ENCODE peak calls at places on chromosomes 5 and 9, in five cellular contexts. One of them, this sample, is unnamed.

GRCh38 chr5:60826653-60827052 is 17.4 kb downstream of the ELOVL7 start:
- DNase-seq in K562: no peak
- DNase-seq in IMR-90: no peak
- DNase-seq in A549: no peak
- DNase-seq in H1: no peak
- DNase-seq in this sample: no peak

GRCh38 chr5:8908055-8908683 is 637.7 kb downstream of the SEMA5A start:
- DNase-seq in K562: peak; percentile 54
- DNase-seq in H1: peak; percentile 68
- DNase-seq in A549: peak; percentile 34
- DNase-seq in IMR-90: peak; percentile 43
- DNase-seq in this sample: no peak

GRCh38 chr5:89900346-89900745 is 509.2 kb downstream of the CETN3 start:
- DNase-seq in K562: no peak
- DNase-seq in IMR-90: no peak
- DNase-seq in H1: no peak
- DNase-seq in A549: no peak
- DNase-seq in this sample: no peak

GRCh38 chr9:73689091-73689870 is 537.6 kb downstream of the ANXA1 start:
- DNase-seq in IMR-90: no peak
- DNase-seq in K562: no peak
- DNase-seq in A549: no peak
- DNase-seq in H1: no peak
- DNase-seq in this sample: no peak

GRCh38 chr5:180601591-180602480 is 10.5 kb upstream of the SCGB3A1 start:
- DNase-seq in A549: no peak
- DNase-seq in IMR-90: no peak
- DNase-seq in H1: no peak
- DNase-seq in K562: no peak
- DNase-seq in this sample: no peak

GRCh38 chr9:16276866-16277265 is 593.6 kb downstream of the BNC2 start:
- DNase-seq in K562: no peak
- DNase-seq in IMR-90: no peak
- DNase-seq in H1: no peak
- DNase-seq in A549: no peak
- DNase-seq in this sample: no peak

GRCh38 chr5:172788771-172789686 is 18.0 kb upstream of the DUSP1 start:
- DNase-seq in K562: peak; percentile 95
- DNase-seq in A549: peak; percentile 53
- DNase-seq in IMR-90: no peak
- DNase-seq in H1: no peak
- DNase-seq in this sample: peak; percentile 85

GRCh38 chr9:112890106-112891081 is at the start of gene SLC46A2:
- DNase-seq in K562: no peak
- DNase-seq in A549: no peak
- DNase-seq in H1: no peak
- DNase-seq in IMR-90: no peak
- DNase-seq in this sample: no peak

GRCh38 chr5:177309351-177310191 is 2.1 kb downstream of the MXD3 start:
- DNase-seq in IMR-90: peak; percentile 65
- DNase-seq in K562: peak; percentile 90
- DNase-seq in H1: peak; percentile 85
- DNase-seq in A549: peak; percentile 91
- DNase-seq in this sample: peak; percentile 79

GRCh38 chr5:74296685-74297084 is 343.8 kb downstream of the ENC1 start:
- DNase-seq in K562: no peak
- DNase-seq in IMR-90: peak; percentile 66
- DNase-seq in A549: no peak
- DNase-seq in H1: no peak
- DNase-seq in this sample: no peak

GRCh38 chr5:132013006-132013689 is 1.7 kb upstream of the ACSL6 start:
- DNase-seq in K562: no peak
- DNase-seq in H1: no peak
- DNase-seq in IMR-90: no peak
- DNase-seq in A549: no peak
- DNase-seq in this sample: no peak

GRCh38 chr5:135944967-135945560 is 9.7 kb downstream of the LECT2 start:
- DNase-seq in H1: no peak
- DNase-seq in A549: peak; percentile 89
- DNase-seq in K562: peak; percentile 71
- DNase-seq in IMR-90: peak; percentile 89
- DNase-seq in this sample: peak; percentile 86

GRCh38 chr5:74183041-74183440 is 457.5 kb downstream of the ENC1 start:
- DNase-seq in IMR-90: no peak
- DNase-seq in H1: no peak
- DNase-seq in A549: no peak
- DNase-seq in K562: no peak
- DNase-seq in this sample: no peak

GRCh38 chr5:173178369-173178910 is 34.1 kb downstream of the BNIP1 start:
- DNase-seq in H1: no peak
- DNase-seq in IMR-90: no peak
- DNase-seq in K562: no peak
- DNase-seq in A549: no peak
- DNase-seq in this sample: no peak

GRCh38 chr9:19271081-19271480 is 40.6 kb downstream of the DENND4C start:
- DNase-seq in K562: no peak
- DNase-seq in H1: no peak
- DNase-seq in A549: no peak
- DNase-seq in IMR-90: no peak
- DNase-seq in this sample: no peak

GRCh38 chr5:147544556-147544955 is 34.7 kb upstream of the DPYSL3 start:
- DNase-seq in K562: no peak
- DNase-seq in A549: no peak
- DNase-seq in IMR-90: no peak
- DNase-seq in H1: no peak
- DNase-seq in this sample: no peak

GRCh38 chr5:21776466-21776865 is 1076.7 kb downstream of the CDH12 start:
- DNase-seq in A549: no peak
- DNase-seq in H1: no peak
- DNase-seq in K562: no peak
- DNase-seq in IMR-90: no peak
- DNase-seq in this sample: no peak

GRCh38 chr9:112764837-112765236 is 14.3 kb downstream of the SNX30 start:
- DNase-seq in K562: peak; percentile 50
- DNase-seq in IMR-90: no peak
- DNase-seq in A549: no peak
- DNase-seq in H1: no peak
- DNase-seq in this sample: peak; percentile 84

GRCh38 chr5:177478711-177479646 is 5.5 kb upstream of the DBN1 start:
- DNase-seq in A549: no peak
- DNase-seq in K562: no peak
- DNase-seq in H1: no peak
- DNase-seq in IMR-90: peak; percentile 66
- DNase-seq in this sample: no peak

GRCh38 chr5:21823076-21823574 is 1030.0 kb downstream of the CDH12 start:
- DNase-seq in H1: no peak
- DNase-seq in K562: no peak
- DNase-seq in A549: no peak
- DNase-seq in IMR-90: no peak
- DNase-seq in this sample: no peak

GRCh38 chr5:141656396-141656795 is 5.2 kb upstream of the FCHSD1 start:
- DNase-seq in IMR-90: no peak
- DNase-seq in A549: no peak
- DNase-seq in K562: no peak
- DNase-seq in H1: no peak
- DNase-seq in this sample: no peak

GRCh38 chr5:141654298-141654697 is 3.1 kb upstream of the FCHSD1 start:
- DNase-seq in H1: no peak
- DNase-seq in A549: no peak
- DNase-seq in K562: no peak
- DNase-seq in IMR-90: peak; percentile 91
- DNase-seq in this sample: no peak

GRCh38 chr5:141662028-141662427 is 10.8 kb upstream of the FCHSD1 start:
- DNase-seq in A549: no peak
- DNase-seq in IMR-90: no peak
- DNase-seq in H1: no peak
- DNase-seq in K562: no peak
- DNase-seq in this sample: no peak

GRCh38 chr5:141655020-141655419 is 3.8 kb upstream of the FCHSD1 start:
- DNase-seq in IMR-90: no peak
- DNase-seq in K562: no peak
- DNase-seq in A549: no peak
- DNase-seq in H1: no peak
- DNase-seq in this sample: no peak

GRCh38 chr5:141657937-141658545 is 6.8 kb upstream of the FCHSD1 start:
- DNase-seq in IMR-90: peak; percentile 98
- DNase-seq in H1: no peak
- DNase-seq in K562: peak; percentile 72
- DNase-seq in A549: peak; percentile 70
- DNase-seq in this sample: peak; percentile 65
- TF ChIP-seq MAFK in IMR-90: no peak
- TF ChIP-seq MAFK in H1: no peak
- TF ChIP-seq MAFK in K562: no peak
- TF ChIP-seq MAFK in A549: no peak
- TF ChIP-seq MAFK in this sample: no peak

GRCh38 chr5:126831175-126831574 is 54.2 kb downstream of the LMNB1 start:
- DNase-seq in H1: no peak
- DNase-seq in A549: no peak
- DNase-seq in IMR-90: no peak
- DNase-seq in K562: no peak
- DNase-seq in this sample: no peak
- TF ChIP-seq MAFK in H1: peak; percentile 99
- TF ChIP-seq MAFK in A549: peak; percentile 99
- TF ChIP-seq MAFK in IMR-90: peak; percentile 100
- TF ChIP-seq MAFK in K562: peak; percentile 100
- TF ChIP-seq MAFK in this sample: peak; percentile 99

DNA sequence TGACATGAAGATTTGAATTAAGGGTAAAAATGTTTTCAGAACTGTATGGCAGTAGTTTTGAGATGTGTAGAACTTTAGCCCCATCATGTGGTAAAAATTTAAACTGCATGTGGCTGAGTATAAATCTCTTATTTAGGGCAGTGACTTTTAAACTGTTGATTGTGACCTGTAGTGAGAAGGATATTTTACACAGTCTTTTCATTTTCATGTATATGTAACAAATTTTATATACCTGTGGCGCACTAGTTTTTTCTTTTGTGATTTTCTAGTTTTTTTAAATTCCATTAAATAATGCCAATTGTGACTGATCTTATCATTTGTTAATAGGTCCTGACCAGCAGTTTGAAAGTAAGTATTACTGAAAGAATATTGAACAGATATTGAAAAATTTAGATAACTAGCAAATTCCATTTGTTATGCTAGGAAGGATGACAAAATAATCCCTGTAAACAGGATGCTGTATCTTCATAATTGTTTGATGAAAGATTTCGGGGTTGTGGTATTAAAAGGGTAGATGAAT is 47.2 kb downstream of the GPBP1 start:
- DNase-seq in H1: no peak
- DNase-seq in IMR-90: peak; percentile 65
- DNase-seq in K562: peak; percentile 69
- DNase-seq in A549: peak; percentile 63
- DNase-seq in this sample: peak; percentile 59
- TF ChIP-seq MAFK in H1: no peak
- TF ChIP-seq MAFK in IMR-90: no peak
- TF ChIP-seq MAFK in K562: no peak
- TF ChIP-seq MAFK in A549: no peak
- TF ChIP-seq MAFK in this sample: no peak

GRCh38 chr9:135086597-135087488 is 625 bp upstream of the OLFM1 start:
- DNase-seq in K562: no peak
- DNase-seq in H1: no peak
- DNase-seq in A549: no peak
- DNase-seq in IMR-90: no peak
- DNase-seq in this sample: no peak
- TF ChIP-seq MAFK in K562: no peak
- TF ChIP-seq MAFK in H1: no peak
- TF ChIP-seq MAFK in A549: no peak
- TF ChIP-seq MAFK in IMR-90: no peak
- TF ChIP-seq MAFK in this sample: no peak